ENCODE peak calls at places on chromosome 4, in five cellular contexts. L is A549; D is MG63; V is HTR-8/SVneo; Q is stimulated activated CD4-positive, alpha-beta T cell treated with anti-CD3 and anti-CD28 coated beads, TNF-alpha, amount 100 ng/mL, for 4 hours. W is an unnamed sample.
A peak's percentile ranks its signal among the peaks of the same experiment; 100 is the strongest.

GRCh38 chr4:183099537-183100297 is 660 bp downstream of the WWC2 start:
- DNase-seq in L (peak; percentile 38), D (peak; percentile 42), V (no peak), Q (no peak), W (no peak)

GRCh38 chr4:80016506-80016905 is 56.5 kb downstream of the ANTXR2 start:
- DNase-seq in L (no peak), D (no peak), V (no peak), Q (no peak), W (no peak)

GRCh38 chr4:130468340-130468739 is 1372.4 kb downstream of the C4orf33 start:
- DNase-seq in L (no peak), D (no peak), V (no peak), Q (no peak), W (no peak)

GRCh38 chr4:1981251-1982055 is 27.3 kb downstream of the NELFA start:
- DNase-seq in L (peak; percentile 15), D (no peak), V (no peak), Q (no peak), W (no peak)

GRCh38 chr4:155881555-155881954 is 15.5 kb upstream of the ASIC5 start:
- DNase-seq in L (no peak), D (no peak), V (no peak), Q (no peak), W (no peak)

GRCh38 chr4:158211288-158211687 is 1.0 kb downstream of the TMEM144 start:
- DNase-seq in L (no peak), D (no peak), V (no peak), Q (no peak), W (peak; percentile 21)

GRCh38 chr4:158796370-158797140 is 27.7 kb downstream of the FNIP2 start:
- DNase-seq in L (no peak), D (peak; percentile 61), V (no peak), Q (no peak), W (peak; percentile 73)

GRCh38 chr4:61772116-61772515 is 572.0 kb downstream of the ADGRL3 start:
- DNase-seq in L (no peak), D (no peak), V (peak; percentile 1), Q (no peak), W (no peak)

GRCh38 chr4:110190249-110190648 is 8.2 kb downstream of the ELOVL6 start:
- DNase-seq in L (no peak), D (no peak), V (no peak), Q (no peak), W (no peak)

GRCh38 chr4:51885371-51885770 is 42.4 kb downstream of the DCUN1D4 start:
- DNase-seq in L (peak; percentile 13), D (no peak), V (peak; percentile 10), Q (no peak), W (peak; percentile 29)

GRCh38 chr4:109622581-109622980 is 62.5 kb downstream of the MCUB start:
- DNase-seq in L (no peak), D (no peak), V (no peak), Q (no peak), W (no peak)

GRCh38 chr4:37653601-37654000 is 32.6 kb downstream of the RELL1 start:
- DNase-seq in L (no peak), D (peak; percentile 32), V (no peak), Q (no peak), W (no peak)

GRCh38 chr4:24910504-24910903 is 2.3 kb downstream of the CCDC149 start:
- DNase-seq in L (no peak), D (no peak), V (no peak), Q (no peak), W (peak; percentile 56)

W was measured in RCC 7860.